ENCODE peak calls at places on chromosomes 12 and 14, in four cellular contexts. J is mammary epithelial cell, Q is cardiac muscle cell, L is aorta. M is an unnamed sample. For H3K4me1, the result is how much of the 10 kb centered on the place peaks cover.

GRCh38 chr14:102086346-102086971 is 385 bp downstream of the HSP90AA1 start:
- DNase-seq in J (peak), Q (peak), L (peak), M (no peak)

GRCh38 chr14:105088812-105089745 is 23.8 kb upstream of the GPR132 start:
- DNase-seq in J (no peak), Q (no peak), L (peak), M (no peak)

GRCh38 chr14:75044322-75044721 is 6.9 kb downstream of the MLH3 start:
- DNase-seq in J (peak), Q (peak), L (no peak), M (no peak)

GRCh38 chr12:3747976-3748619 is 4.8 kb downstream of the CRACR2A start:
- DNase-seq in J (no peak), Q (no peak), L (no peak), M (no peak)

GRCh38 chr14:25516838-25517237 is 466.9 kb upstream of the STXBP6 start:
- DNase-seq in J (no peak), Q (no peak), L (no peak), M (no peak)

GRCh38 chr14:69483765-69484443 is 624 bp upstream of the PLEKHD1 start:
- DNase-seq in J (peak), Q (peak), L (no peak), M (no peak)

GRCh38 chr14:39581474-39581873 is 149.2 kb upstream of the FBXO33 start:
- DNase-seq in J (no peak), Q (peak), L (no peak), M (no peak)

GRCh38 chr14:98633380-98633779 is 638.6 kb downstream of the BCL11B start:
- DNase-seq in J (peak), Q (no peak), L (no peak), M (no peak)

GRCh38 chr12:103503546-103504480 is 8.0 kb upstream of the C12orf42 start:
- DNase-seq in J (peak), Q (no peak), L (no peak), M (no peak)

GRCh38 chr12:6536894-6537579 is 2.7 kb downstream of the GAPDH start:
- DNase-seq in J (no peak), Q (no peak), L (no peak), M (no peak)

GRCh38 chr14:91350483-91350812 is 67.2 kb downstream of the CCDC88C start:
- DNase-seq in J (no peak), Q (no peak), L (no peak), M (no peak)

GRCh38 chr14:34361504-34362011 is 100.5 kb downstream of the SPTSSA start:
- DNase-seq in J (no peak), Q (peak), L (no peak), M (no peak)

GRCh38 chr12:120115066-120115465 is 1.5 kb downstream of the RAB35 start:
- DNase-seq in J (no peak), Q (no peak), L (no peak), M (no peak)

GRCh38 chr12:116803018-116803736 is 65.1 kb downstream of the RNFT2 start:
- DNase-seq in J (no peak), Q (no peak), L (no peak), M (no peak)

GRCh38 chr14:34423445-34423844 is 38.6 kb downstream of the SPTSSA start:
- DNase-seq in J (no peak), Q (no peak), L (no peak), M (no peak)

GRCh38 chr14:97336816-97337215 is 539.6 kb downstream of the VRK1 start:
- DNase-seq in J (no peak), Q (no peak), L (no peak), M (no peak)

GRCh38 chr12:14249368-14249767 is 116.1 kb upstream of the ATF7IP start:
- DNase-seq in J (peak), Q (no peak), L (no peak), M (no peak)

GRCh38 chr12:13530966-13531365 is 334.4 kb downstream of the EMP1 start:
- DNase-seq in J (no peak), Q (no peak), L (no peak), M (no peak)

GRCh38 chr14:74595006-74595735 is 16.9 kb downstream of the LTBP2 start:
- DNase-seq in J (no peak), Q (peak), L (peak), M (no peak)

GRCh38 chr14:91032250-91032649 is 28.2 kb downstream of the RPS6KA5 start:
- DNase-seq in J (no peak), Q (peak), L (no peak), M (no peak)

GRCh38 chr12:109459247-109459646 is 17.9 kb downstream of the KCTD10 start:
- DNase-seq in J (no peak), Q (peak), L (no peak), M (no peak)
- H3K4me1 ChIP-seq in J (under half), Q (half or more), L (under half), M (under half)

GRCh38 chr14:59356783-59357182 is 108.4 kb downstream of the GPR135 start:
- DNase-seq in J (no peak), Q (no peak), L (no peak), M (no peak)
- H3K4me1 ChIP-seq in J (half or more), Q (half or more), L (under half), M (under half)

GRCh38 chr12:124639407-124639806 is 72.0 kb upstream of the NCOR2 start:
- DNase-seq in J (no peak), Q (no peak), L (no peak), M (no peak)

GRCh38 chr12:124637163-124637562 is 69.8 kb upstream of the NCOR2 start:
- DNase-seq in J (no peak), Q (no peak), L (no peak), M (no peak)

GRCh38 chr12:124636138-124636968 is 68.9 kb upstream of the NCOR2 start:
- DNase-seq in J (peak), Q (peak), L (no peak), M (no peak)

GRCh38 chr12:124635316-124635715 is 67.9 kb upstream of the NCOR2 start:
- DNase-seq in J (no peak), Q (no peak), L (no peak), M (no peak)

GRCh38 chr12:124637586-124637985 is 70.2 kb upstream of the NCOR2 start:
- DNase-seq in J (peak), Q (no peak), L (no peak), M (no peak)
- H3K4me1 ChIP-seq in J (half or more), Q (under half), L (under half), M (under half)

DNA sequence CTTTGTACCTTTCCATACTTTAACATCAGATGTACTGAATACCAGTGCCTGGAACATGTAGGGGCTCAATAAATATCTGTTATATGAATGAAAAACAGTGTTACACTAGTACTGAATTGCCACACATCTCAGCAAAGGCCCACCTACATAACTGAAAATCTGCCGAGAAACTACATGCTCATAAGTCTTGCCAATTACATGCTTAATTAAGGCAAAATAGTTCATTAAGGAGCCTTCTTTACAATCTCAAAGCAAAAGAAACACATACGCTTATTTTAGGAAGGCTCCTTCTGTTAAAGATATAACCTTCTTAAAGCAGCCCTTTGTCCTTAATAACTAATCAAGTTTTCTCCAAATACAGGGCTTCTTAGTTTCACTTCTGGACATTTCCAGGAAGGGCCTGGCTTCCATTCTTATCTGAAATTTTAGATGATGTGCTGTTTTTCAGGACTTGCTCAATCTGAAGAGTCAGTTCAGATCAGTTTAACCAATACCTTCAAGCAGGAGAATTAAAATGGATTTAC is 11.5 kb downstream of the LIMA1 start:
- DNase-seq in J (no peak), Q (peak), L (no peak), M (no peak)
- H3K4me1 ChIP-seq in J (under half), Q (under half), L (under half), M (under half)

DNA sequence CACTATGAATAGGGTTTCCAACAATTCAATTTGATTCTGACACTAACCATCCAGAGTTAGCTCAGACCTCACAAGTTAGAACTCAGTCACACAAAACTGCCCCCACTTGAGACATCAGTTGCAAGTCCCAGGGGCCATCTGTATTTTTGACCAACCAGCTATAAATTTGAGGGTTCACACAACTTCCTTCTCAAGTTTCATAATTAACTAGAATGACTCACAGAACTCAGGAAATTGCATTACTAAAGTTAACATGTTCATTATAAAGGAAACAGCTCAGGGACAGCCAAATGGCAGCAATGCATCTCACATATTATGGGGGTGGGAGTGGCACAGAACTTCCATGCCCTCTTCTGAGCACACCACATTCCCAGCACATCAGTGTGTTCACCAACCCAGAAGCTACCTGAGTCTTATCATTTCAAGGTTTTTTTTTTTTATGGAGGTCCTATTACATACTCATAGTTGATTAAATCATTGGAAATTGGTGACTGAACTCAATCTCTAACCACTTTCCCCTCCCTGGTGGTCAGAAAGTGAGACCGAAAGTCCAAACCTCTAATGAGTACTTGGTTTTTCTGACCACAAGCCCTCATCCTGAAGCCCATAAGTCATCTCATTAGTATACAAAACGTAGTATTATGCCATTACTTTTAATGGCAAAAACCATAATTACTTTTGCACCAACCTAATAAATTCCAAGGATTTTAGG is 1721.5 kb upstream of the SEL1L start:
- DNase-seq in J (no peak), Q (no peak), L (no peak), M (no peak)
- H3K4me1 ChIP-seq in J (under half), Q (under half), L (under half), M (under half)

GRCh38 chr12:108305520-108305919 is 33.6 kb downstream of the CMKLR1 start:
- DNase-seq in J (peak), Q (peak), L (peak), M (no peak)
- H3K4me1 ChIP-seq in J (under half), Q (under half), L (under half), M (under half)

GRCh38 chr14:44961730-44962572 is at the start of the genes KLHL28 and TOGARAM1:
- DNase-seq in J (peak), Q (peak), L (peak), M (peak)

GRCh38 chr14:44959538-44959937 is 2.2 kb downstream of the KLHL28 start:
- DNase-seq in J (no peak), Q (no peak), L (no peak), M (no peak)

GRCh38 chr14:44960146-44960545 is 1.6 kb downstream of the KLHL28 start:
- DNase-seq in J (peak), Q (peak), L (no peak), M (no peak)

GRCh38 chr14:44961151-44961729 is 507 bp downstream of the KLHL28 start:
- DNase-seq in J (peak), Q (peak), L (peak), M (no peak)

GRCh38 chr14:44960646-44961045 is 1.1 kb downstream of the KLHL28 start:
- DNase-seq in J (no peak), Q (no peak), L (no peak), M (no peak)
- H3K4me1 ChIP-seq in J (under half), Q (under half), L (under half), M (under half)

M was measured in iPS DF 6.9.